ENCODE peak calls at places on chromosomes 16 and 17, in ten cellular contexts. One of them, this sample, is unnamed.

GRCh38 chr17:48513653-48514482 is 16.9 kb downstream of the HOXB1 start:
- DNase-seq in fibroblast of villous mesenchyme: no peak
- DNase-seq in GM12865: peak
- DNase-seq in Calu3: no peak
- DNase-seq in heart left ventricle: no peak
- DNase-seq in sigmoid colon: no peak
- DNase-seq in cardiac fibroblast: no peak
- DNase-seq in coronary artery: no peak
- DNase-seq in fibroblast of mammary gland: no peak
- DNase-seq in cardiac muscle cell: no peak
- DNase-seq in this sample: no peak

GRCh38 chr16:49376206-49376605 is 2.6 kb downstream of the C16orf78 start:
- DNase-seq in cardiac muscle cell: no peak
- DNase-seq in GM12865: no peak
- DNase-seq in cardiac fibroblast: no peak
- DNase-seq in Calu3: no peak
- DNase-seq in coronary artery: peak
- DNase-seq in fibroblast of villous mesenchyme: no peak
- DNase-seq in fibroblast of mammary gland: no peak
- DNase-seq in heart left ventricle: no peak
- DNase-seq in sigmoid colon: no peak
- DNase-seq in this sample: no peak

GRCh38 chr16:56279132-56279531 is 87.8 kb downstream of the GNAO1 start:
- DNase-seq in sigmoid colon: no peak
- DNase-seq in fibroblast of mammary gland: no peak
- DNase-seq in Calu3: peak
- DNase-seq in cardiac muscle cell: no peak
- DNase-seq in cardiac fibroblast: no peak
- DNase-seq in heart left ventricle: no peak
- DNase-seq in fibroblast of villous mesenchyme: no peak
- DNase-seq in coronary artery: no peak
- DNase-seq in GM12865: peak
- DNase-seq in this sample: no peak

GRCh38 chr17:72184805-72185204 is 64.0 kb downstream of the SOX9 start:
- DNase-seq in heart left ventricle: peak
- DNase-seq in cardiac fibroblast: peak
- DNase-seq in fibroblast of mammary gland: peak
- DNase-seq in coronary artery: no peak
- DNase-seq in cardiac muscle cell: no peak
- DNase-seq in sigmoid colon: no peak
- DNase-seq in GM12865: no peak
- DNase-seq in Calu3: no peak
- DNase-seq in fibroblast of villous mesenchyme: peak
- DNase-seq in this sample: no peak

GRCh38 chr17:57697197-57697596 is 47.9 kb downstream of the CCDC182 start:
- DNase-seq in Calu3: no peak
- DNase-seq in cardiac muscle cell: no peak
- DNase-seq in GM12865: no peak
- DNase-seq in fibroblast of villous mesenchyme: no peak
- DNase-seq in coronary artery: no peak
- DNase-seq in sigmoid colon: no peak
- DNase-seq in heart left ventricle: no peak
- DNase-seq in fibroblast of mammary gland: no peak
- DNase-seq in cardiac fibroblast: no peak
- DNase-seq in this sample: no peak

GRCh38 chr16:70713781-70714180 is 27.9 kb upstream of the MTSS2 start:
- DNase-seq in cardiac fibroblast: no peak
- DNase-seq in GM12865: no peak
- DNase-seq in fibroblast of mammary gland: no peak
- DNase-seq in fibroblast of villous mesenchyme: no peak
- DNase-seq in sigmoid colon: no peak
- DNase-seq in heart left ventricle: no peak
- DNase-seq in coronary artery: no peak
- DNase-seq in cardiac muscle cell: no peak
- DNase-seq in Calu3: no peak
- DNase-seq in this sample: no peak

GRCh38 chr17:37168731-37169353 is 206.9 kb upstream of the C17orf78 start:
- DNase-seq in fibroblast of villous mesenchyme: no peak
- DNase-seq in GM12865: no peak
- DNase-seq in cardiac muscle cell: no peak
- DNase-seq in Calu3: no peak
- DNase-seq in coronary artery: no peak
- DNase-seq in cardiac fibroblast: no peak
- DNase-seq in heart left ventricle: no peak
- DNase-seq in sigmoid colon: no peak
- DNase-seq in fibroblast of mammary gland: no peak
- DNase-seq in this sample: no peak

GRCh38 chr17:9427460-9428315 is 147.9 kb downstream of the STX8 start:
- DNase-seq in Calu3: no peak
- DNase-seq in fibroblast of villous mesenchyme: no peak
- DNase-seq in cardiac fibroblast: no peak
- DNase-seq in cardiac muscle cell: no peak
- DNase-seq in heart left ventricle: peak
- DNase-seq in fibroblast of mammary gland: no peak
- DNase-seq in coronary artery: no peak
- DNase-seq in sigmoid colon: no peak
- DNase-seq in GM12865: no peak
- DNase-seq in this sample: peak

DNA sequence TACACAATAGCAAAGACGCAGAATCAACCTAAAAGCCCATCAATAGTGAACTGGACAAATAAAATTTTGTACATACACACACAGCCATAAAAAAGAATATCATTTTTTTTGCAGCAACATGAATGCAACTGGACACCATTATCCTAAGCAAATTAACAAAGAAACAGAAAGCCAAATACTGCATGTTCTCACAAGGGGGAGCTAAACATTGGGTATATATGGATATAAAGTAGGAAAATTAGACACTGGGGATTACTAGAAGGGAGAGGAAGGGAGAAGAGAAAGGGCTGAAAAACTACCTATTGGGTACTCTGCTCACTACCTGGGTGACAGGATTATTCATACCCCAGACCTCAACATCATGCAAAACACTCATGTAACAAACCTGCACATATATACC is 28.2 kb downstream of the ADAMTS18 start:
- DNase-seq in coronary artery: no peak
- DNase-seq in heart left ventricle: no peak
- DNase-seq in sigmoid colon: no peak
- DNase-seq in Calu3: no peak
- DNase-seq in fibroblast of mammary gland: peak
- DNase-seq in fibroblast of villous mesenchyme: peak
- DNase-seq in GM12865: no peak
- DNase-seq in cardiac fibroblast: no peak
- DNase-seq in cardiac muscle cell: no peak
- DNase-seq in this sample: no peak
- TF ChIP-seq CTCF in coronary artery: no peak
- TF ChIP-seq CTCF in heart left ventricle: no peak
- TF ChIP-seq CTCF in sigmoid colon: no peak
- TF ChIP-seq CTCF in Calu3: no peak
- TF ChIP-seq CTCF in fibroblast of mammary gland: peak
- TF ChIP-seq CTCF in fibroblast of villous mesenchyme: peak
- TF ChIP-seq CTCF in GM12865: no peak
- TF ChIP-seq CTCF in cardiac fibroblast: peak
- TF ChIP-seq CTCF in cardiac muscle cell: peak
- TF ChIP-seq CTCF in this sample: peak

DNA sequence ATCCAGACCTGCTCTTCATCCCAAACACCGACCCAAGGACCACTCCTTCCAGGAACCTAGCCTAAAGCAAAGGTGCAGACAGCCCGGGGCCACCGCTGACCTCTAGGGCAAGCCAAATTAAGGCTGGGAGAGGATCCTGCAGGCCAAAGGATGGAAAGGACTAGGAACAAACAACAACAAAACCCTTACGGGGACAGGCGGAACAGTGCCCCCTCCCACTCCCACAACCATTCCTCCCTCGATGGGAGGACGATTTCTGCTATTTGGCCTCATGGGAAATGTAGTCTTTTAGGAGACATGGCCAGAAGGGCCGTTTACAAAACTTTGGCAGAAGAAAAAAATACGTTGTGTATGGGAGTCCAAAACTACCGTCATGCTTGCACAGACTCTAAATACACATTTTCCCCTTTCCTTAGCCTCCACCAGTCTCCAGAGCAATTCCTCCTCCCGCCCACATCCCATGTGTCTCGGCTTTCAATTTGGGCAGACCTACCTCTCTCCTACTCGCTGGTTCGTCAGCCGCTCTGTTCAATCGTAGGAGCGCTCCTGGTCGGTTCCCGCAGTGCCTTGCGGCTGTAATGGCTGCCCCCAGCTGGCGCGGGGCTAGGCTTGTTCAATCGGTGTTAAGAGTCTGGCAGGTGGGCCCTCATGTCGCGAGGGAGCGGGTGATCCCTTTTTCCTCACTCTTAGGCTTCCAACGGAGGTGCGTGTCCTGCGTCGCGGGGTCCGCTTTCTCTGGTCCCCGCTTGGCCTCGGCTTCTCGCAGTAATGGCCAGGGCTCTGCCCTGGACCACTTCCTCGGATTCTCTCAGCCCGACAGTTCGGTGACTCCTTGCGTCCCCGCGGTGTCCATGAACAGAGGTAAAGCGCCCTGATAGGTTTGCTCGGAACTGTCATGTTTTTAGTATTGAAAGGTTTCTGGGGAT is at the start of gene ERAL1:
- DNase-seq in cardiac fibroblast: peak
- DNase-seq in Calu3: peak
- DNase-seq in heart left ventricle: peak
- DNase-seq in sigmoid colon: peak
- DNase-seq in fibroblast of mammary gland: peak
- DNase-seq in fibroblast of villous mesenchyme: peak
- DNase-seq in GM12865: peak
- DNase-seq in cardiac muscle cell: peak
- DNase-seq in coronary artery: peak
- DNase-seq in this sample: peak
- TF ChIP-seq CTCF in cardiac fibroblast: no peak
- TF ChIP-seq CTCF in Calu3: no peak
- TF ChIP-seq CTCF in heart left ventricle: no peak
- TF ChIP-seq CTCF in sigmoid colon: no peak
- TF ChIP-seq CTCF in fibroblast of mammary gland: no peak
- TF ChIP-seq CTCF in fibroblast of villous mesenchyme: no peak
- TF ChIP-seq CTCF in GM12865: no peak
- TF ChIP-seq CTCF in cardiac muscle cell: no peak
- TF ChIP-seq CTCF in coronary artery: no peak
- TF ChIP-seq CTCF in this sample: peak

GRCh38 chr17:75318211-75318610 is 29.0 kb upstream of the SLC25A19 start:
- DNase-seq in Calu3: no peak
- DNase-seq in sigmoid colon: no peak
- DNase-seq in heart left ventricle: no peak
- DNase-seq in fibroblast of mammary gland: no peak
- DNase-seq in fibroblast of villous mesenchyme: no peak
- DNase-seq in coronary artery: no peak
- DNase-seq in cardiac muscle cell: no peak
- DNase-seq in cardiac fibroblast: no peak
- DNase-seq in GM12865: no peak
- DNase-seq in this sample: no peak

GRCh38 chr17:75315541-75316243 is 26.5 kb upstream of the SLC25A19 start:
- DNase-seq in sigmoid colon: no peak
- DNase-seq in cardiac muscle cell: no peak
- DNase-seq in coronary artery: no peak
- DNase-seq in fibroblast of mammary gland: peak
- DNase-seq in fibroblast of villous mesenchyme: peak
- DNase-seq in GM12865: peak
- DNase-seq in Calu3: no peak
- DNase-seq in cardiac fibroblast: no peak
- DNase-seq in heart left ventricle: no peak
- DNase-seq in this sample: no peak

GRCh38 chr17:75316253-75316652 is 27.0 kb upstream of the SLC25A19 start:
- DNase-seq in heart left ventricle: no peak
- DNase-seq in fibroblast of villous mesenchyme: no peak
- DNase-seq in cardiac muscle cell: no peak
- DNase-seq in fibroblast of mammary gland: no peak
- DNase-seq in cardiac fibroblast: no peak
- DNase-seq in coronary artery: no peak
- DNase-seq in sigmoid colon: no peak
- DNase-seq in Calu3: no peak
- DNase-seq in GM12865: peak
- DNase-seq in this sample: no peak

GRCh38 chr17:75318615-75319222 is 29.5 kb upstream of the SLC25A19 start:
- DNase-seq in coronary artery: no peak
- DNase-seq in sigmoid colon: no peak
- DNase-seq in fibroblast of mammary gland: no peak
- DNase-seq in fibroblast of villous mesenchyme: no peak
- DNase-seq in cardiac muscle cell: no peak
- DNase-seq in cardiac fibroblast: no peak
- DNase-seq in GM12865: no peak
- DNase-seq in Calu3: no peak
- DNase-seq in heart left ventricle: no peak
- DNase-seq in this sample: no peak

DNA sequence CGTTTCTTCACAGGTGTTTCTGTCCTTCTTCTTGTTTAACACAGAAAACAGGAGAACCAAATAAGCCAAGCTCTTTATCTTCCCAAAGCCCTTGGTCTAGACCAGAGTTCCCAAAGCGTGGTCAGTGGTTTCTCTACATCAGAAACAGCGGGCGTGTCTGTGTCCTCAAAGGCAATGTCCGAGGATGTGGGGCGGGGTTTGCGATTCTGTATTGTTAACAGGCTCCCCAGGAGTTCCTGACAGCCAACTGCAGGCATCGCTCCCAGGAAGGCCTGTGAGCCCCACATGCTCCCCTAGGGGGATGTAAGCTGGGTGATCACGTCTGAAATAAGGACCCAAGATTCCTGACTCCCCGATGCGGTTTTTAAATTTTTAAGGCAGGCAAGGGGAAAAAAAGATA is 28.4 kb upstream of the SLC25A19 start:
- DNase-seq in sigmoid colon: no peak
- DNase-seq in cardiac fibroblast: no peak
- DNase-seq in Calu3: peak
- DNase-seq in fibroblast of mammary gland: no peak
- DNase-seq in heart left ventricle: no peak
- DNase-seq in fibroblast of villous mesenchyme: no peak
- DNase-seq in GM12865: no peak
- DNase-seq in coronary artery: no peak
- DNase-seq in cardiac muscle cell: no peak
- DNase-seq in this sample: no peak
- TF ChIP-seq CTCF in sigmoid colon: no peak
- TF ChIP-seq CTCF in cardiac fibroblast: no peak
- TF ChIP-seq CTCF in Calu3: no peak
- TF ChIP-seq CTCF in fibroblast of mammary gland: no peak
- TF ChIP-seq CTCF in heart left ventricle: no peak
- TF ChIP-seq CTCF in fibroblast of villous mesenchyme: no peak
- TF ChIP-seq CTCF in GM12865: no peak
- TF ChIP-seq CTCF in coronary artery: no peak
- TF ChIP-seq CTCF in cardiac muscle cell: no peak
- TF ChIP-seq CTCF in this sample: no peak

GRCh38 chr16:23080329-23080728 is 68.9 kb downstream of the USP31 start:
- DNase-seq in sigmoid colon: no peak
- DNase-seq in coronary artery: no peak
- DNase-seq in cardiac muscle cell: no peak
- DNase-seq in cardiac fibroblast: no peak
- DNase-seq in fibroblast of villous mesenchyme: no peak
- DNase-seq in fibroblast of mammary gland: no peak
- DNase-seq in Calu3: no peak
- DNase-seq in heart left ventricle: no peak
- DNase-seq in GM12865: no peak
- DNase-seq in this sample: no peak

GRCh38 chr16:23081675-23082119 is 67.6 kb downstream of the USP31 start:
- DNase-seq in GM12865: no peak
- DNase-seq in fibroblast of villous mesenchyme: peak
- DNase-seq in fibroblast of mammary gland: peak
- DNase-seq in coronary artery: no peak
- DNase-seq in sigmoid colon: no peak
- DNase-seq in Calu3: no peak
- DNase-seq in cardiac fibroblast: peak
- DNase-seq in cardiac muscle cell: no peak
- DNase-seq in heart left ventricle: no peak
- DNase-seq in this sample: peak

GRCh38 chr16:23080747-23081146 is 68.5 kb downstream of the USP31 start:
- DNase-seq in fibroblast of mammary gland: no peak
- DNase-seq in GM12865: no peak
- DNase-seq in fibroblast of villous mesenchyme: no peak
- DNase-seq in Calu3: no peak
- DNase-seq in heart left ventricle: no peak
- DNase-seq in cardiac fibroblast: no peak
- DNase-seq in sigmoid colon: no peak
- DNase-seq in coronary artery: no peak
- DNase-seq in cardiac muscle cell: no peak
- DNase-seq in this sample: no peak

GRCh38 chr16:23079683-23080221 is 69.5 kb downstream of the USP31 start:
- DNase-seq in sigmoid colon: no peak
- DNase-seq in fibroblast of villous mesenchyme: no peak
- DNase-seq in coronary artery: no peak
- DNase-seq in Calu3: peak
- DNase-seq in heart left ventricle: no peak
- DNase-seq in cardiac fibroblast: no peak
- DNase-seq in fibroblast of mammary gland: no peak
- DNase-seq in cardiac muscle cell: no peak
- DNase-seq in GM12865: no peak
- DNase-seq in this sample: peak

DNA sequence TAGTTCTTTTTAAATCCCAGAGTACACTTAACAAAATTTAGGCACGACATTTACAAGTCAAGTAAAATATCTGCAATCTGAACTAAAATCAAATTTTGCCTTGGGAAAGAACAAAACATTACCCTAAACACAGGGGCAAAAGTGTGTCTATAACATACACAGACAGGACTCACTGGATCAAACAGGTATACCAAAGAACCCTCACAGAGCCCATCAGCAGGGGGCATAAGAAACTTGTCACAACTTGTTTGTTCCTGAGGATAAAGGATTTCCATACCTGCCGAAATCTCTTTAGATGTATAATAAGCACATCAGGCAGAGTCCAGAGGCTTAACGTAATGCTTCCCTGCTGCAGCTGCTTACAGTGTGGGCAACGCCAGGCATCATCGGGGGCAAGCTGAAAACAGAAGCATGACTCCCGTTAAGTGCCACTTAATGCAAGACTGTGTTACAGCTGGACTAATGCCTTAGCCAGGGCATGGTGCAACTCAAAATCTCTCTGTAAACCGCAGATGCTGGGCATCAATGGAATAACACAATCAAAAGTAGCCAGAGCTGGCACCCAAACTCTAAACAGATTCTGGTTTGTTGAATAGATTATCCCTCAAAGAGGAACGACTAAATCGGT is 67.0 kb downstream of the USP31 start:
- DNase-seq in sigmoid colon: no peak
- DNase-seq in Calu3: no peak
- DNase-seq in coronary artery: no peak
- DNase-seq in heart left ventricle: no peak
- DNase-seq in fibroblast of mammary gland: no peak
- DNase-seq in fibroblast of villous mesenchyme: no peak
- DNase-seq in cardiac muscle cell: no peak
- DNase-seq in cardiac fibroblast: peak
- DNase-seq in GM12865: no peak
- DNase-seq in this sample: peak
- TF ChIP-seq CTCF in sigmoid colon: no peak
- TF ChIP-seq CTCF in Calu3: no peak
- TF ChIP-seq CTCF in coronary artery: no peak
- TF ChIP-seq CTCF in heart left ventricle: no peak
- TF ChIP-seq CTCF in fibroblast of mammary gland: no peak
- TF ChIP-seq CTCF in fibroblast of villous mesenchyme: peak
- TF ChIP-seq CTCF in cardiac muscle cell: no peak
- TF ChIP-seq CTCF in cardiac fibroblast: no peak
- TF ChIP-seq CTCF in GM12865: no peak
- TF ChIP-seq CTCF in this sample: no peak